ENCODE peak calls at places on chromosome 15, in nine cellular contexts. J, W, L, P, K, O, M, U and Z are unnamed samples.

GRCh38 chr15:35630570-35630969 is 84.6 kb upstream of the DPH6 start:
- DNase-seq in J (peak), W (no peak), L (no peak), P (no peak), K (no peak), O (no peak), M (no peak), U (no peak), Z (no peak)

GRCh38 chr15:22949074-22949547 is 31.1 kb downstream of the CYFIP1 start:
- DNase-seq in J (peak), W (no peak), L (no peak), P (no peak), K (no peak), O (no peak), M (peak), U (peak), Z (peak)

GRCh38 chr15:60426870-60427528 is 29.2 kb upstream of the ANXA2 start:
- DNase-seq in J (no peak), W (peak), L (no peak), P (peak), K (no peak), O (no peak), M (peak), U (no peak), Z (no peak)

GRCh38 chr15:93974804-93975481 is 256.4 kb upstream of the MCTP2 start:
- DNase-seq in J (peak), W (no peak), L (no peak), P (no peak), K (no peak), O (no peak), M (peak), U (peak), Z (peak)

GRCh38 chr15:60760646-60761504 is 281.9 kb upstream of the ICE2 start:
- DNase-seq in J (no peak), W (peak), L (no peak), P (no peak), K (no peak), O (no peak), M (peak), U (no peak), Z (no peak)

GRCh38 chr15:34719051-34719882 is 35.5 kb downstream of the GJD2 start:
- DNase-seq in J (no peak), W (no peak), L (no peak), P (no peak), K (no peak), O (no peak), M (no peak), U (no peak), Z (peak)

GRCh38 chr15:29670266-29670665 is 152.0 kb downstream of the TJP1 start:
- DNase-seq in J (no peak), W (no peak), L (no peak), P (no peak), K (no peak), O (no peak), M (no peak), U (no peak), Z (no peak)

GRCh38 chr15:64010719-64011118 is 35.6 kb downstream of the DAPK2 start:
- DNase-seq in J (peak), W (peak), L (no peak), P (no peak), K (no peak), O (peak), M (peak), U (no peak), Z (no peak)

GRCh38 chr15:68556139-68556990 is 22.4 kb upstream of the CORO2B start:
- DNase-seq in J (no peak), W (no peak), L (no peak), P (no peak), K (no peak), O (no peak), M (no peak), U (no peak), Z (no peak)

GRCh38 chr15:52858388-52859176 is 68.4 kb upstream of the ONECUT1 start:
- DNase-seq in J (no peak), W (no peak), L (no peak), P (no peak), K (no peak), O (no peak), M (no peak), U (no peak), Z (no peak)

GRCh38 chr15:90141646-90142045 is 39.4 kb upstream of the IDH2 start:
- DNase-seq in J (no peak), W (no peak), L (no peak), P (no peak), K (no peak), O (no peak), M (peak), U (no peak), Z (no peak)

GRCh38 chr15:48499978-48500377 is 145.5 kb downstream of the FBN1 start:
- DNase-seq in J (no peak), W (no peak), L (no peak), P (no peak), K (no peak), O (no peak), M (no peak), U (no peak), Z (no peak)

GRCh38 chr15:92655178-92655995 is at the start of gene FAM174B:
- DNase-seq in J (peak), W (no peak), L (peak), P (no peak), K (no peak), O (peak), M (peak), U (peak), Z (peak)

GRCh38 chr15:33908396-33908795 is 59.9 kb upstream of the CHRM5 start:
- DNase-seq in J (no peak), W (no peak), L (no peak), P (no peak), K (no peak), O (no peak), M (peak), U (no peak), Z (no peak)

GRCh38 chr15:40340740-40341400 is at the start of gene CCDC9B:
- DNase-seq in J (peak), W (peak), L (peak), P (peak), K (peak), O (no peak), M (peak), U (peak), Z (peak)

GRCh38 chr15:82810863-82811421 is 1.5 kb downstream of the WHAMM start:
- DNase-seq in J (no peak), W (no peak), L (no peak), P (no peak), K (no peak), O (no peak), M (peak), U (no peak), Z (no peak)